ENCODE peak calls at places on chromosomes 5 and 9, in nine cellular contexts. O is fibroblast of lung; A is astrocyte; Y is left ventricle myocardium inferior; C is CD4-positive, CD25-positive, alpha-beta regulatory T cell; B is lower lobe of right lung; I is HCT116; K is mucosa of descending colon; X is neuronal stem cell. F is an unnamed sample.
A peak's percentile ranks its signal among the peaks of the same experiment; 100 is the strongest.

GRCh38 chr9:73183917-73184861 is 32.5 kb downstream of the ANXA1 start:
- DNase-seq in O (peak; percentile 22), A (no peak), Y (no peak), C (peak; percentile 59), B (no peak), I (peak; percentile 38), K (no peak), X (no peak), F (no peak)

GRCh38 chr5:78162253-78162862 is 132.1 kb downstream of the AP3B1 start:
- DNase-seq in O (peak; percentile 18), A (peak; percentile 3), Y (no peak), C (peak; percentile 59), B (no peak), I (peak; percentile 41), K (no peak), X (peak; percentile 17), F (peak; percentile 50)

GRCh38 chr9:134221273-134222017 is 57.1 kb upstream of the RNU6ATAC start:
- DNase-seq in O (no peak), A (no peak), Y (peak; percentile 9), C (no peak), B (peak; percentile 44), I (no peak), K (peak; percentile 22), X (no peak), F (no peak)

GRCh38 chr9:503331-503730 is 288.7 kb downstream of the DOCK8 start:
- DNase-seq in O (no peak), A (no peak), Y (no peak), C (no peak), B (no peak), I (no peak), K (peak; percentile 43), X (no peak), F (no peak)

GRCh38 chr5:51495672-51496071 is 112.4 kb downstream of the ISL1 start:
- DNase-seq in O (peak; percentile 80), A (peak; percentile 78), Y (no peak), C (no peak), B (no peak), I (no peak), K (no peak), X (peak; percentile 6), F (peak; percentile 44)

GRCh38 chr5:177964471-177964870 is 31.6 kb downstream of the PROP1 start:
- DNase-seq in O (no peak), A (no peak), Y (no peak), C (no peak), B (no peak), I (no peak), K (no peak), X (no peak), F (no peak)

GRCh38 chr5:77958642-77959315 is 182.6 kb upstream of the TBCA start:
- DNase-seq in O (no peak), A (no peak), Y (no peak), C (no peak), B (no peak), I (no peak), K (no peak), X (no peak), F (no peak)

GRCh38 chr5:146137967-146138403 is 32.6 kb upstream of the PLAC8L1 start:
- DNase-seq in O (peak; percentile 50), A (peak; percentile 36), Y (no peak), C (no peak), B (peak; percentile 65), I (no peak), K (peak; percentile 51), X (no peak), F (peak; percentile 65)

GRCh38 chr5:173662896-173663809 is 46.7 kb upstream of the BOD1 start:
- DNase-seq in O (no peak), A (no peak), Y (no peak), C (no peak), B (no peak), I (no peak), K (no peak), X (no peak), F (no peak)

GRCh38 chr5:137201876-137202275 is 297.2 kb downstream of the SPOCK1 start:
- DNase-seq in O (peak; percentile 61), A (peak; percentile 50), Y (no peak), C (no peak), B (no peak), I (no peak), K (no peak), X (no peak), F (no peak)

GRCh38 chr9:94079236-94079635 is 5.0 kb upstream of the PTPDC1 start:
- DNase-seq in O (no peak), A (no peak), Y (no peak), C (no peak), B (no peak), I (no peak), K (no peak), X (no peak), F (no peak)

GRCh38 chr9:135149876-135150275 is 62.4 kb downstream of the OLFM1 start:
- DNase-seq in O (no peak), A (no peak), Y (no peak), C (no peak), B (no peak), I (no peak), K (no peak), X (no peak), F (no peak)

GRCh38 chr9:35829084-35829763 is at the start of gene TMEM8B:
- DNase-seq in O (peak; percentile 90), A (peak; percentile 78), Y (peak; percentile 99), C (peak; percentile 95), B (peak; percentile 99), I (peak; percentile 76), K (peak; percentile 97), X (peak; percentile 94), F (peak; percentile 90)

GRCh38 chr5:87770601-87771121 is 357.9 kb upstream of the CCNH start:
- DNase-seq in O (no peak), A (no peak), Y (no peak), C (no peak), B (no peak), I (no peak), K (no peak), X (no peak), F (no peak)

GRCh38 chr5:166370928-166371690 is 1920.3 kb upstream of the WWC1 start:
- DNase-seq in O (no peak), A (no peak), Y (no peak), C (no peak), B (no peak), I (no peak), K (no peak), X (no peak), F (peak; percentile 20)

GRCh38 chr5:125484272-125485002 is 738.0 kb upstream of the ZNF608 start:
- DNase-seq in O (peak; percentile 98), A (peak; percentile 98), Y (peak; percentile 69), C (no peak), B (peak; percentile 38), I (peak; percentile 49), K (peak; percentile 57), X (no peak), F (no peak)

GRCh38 chr9:117276444-117276843 is 138.4 kb downstream of the ASTN2 start:
- DNase-seq in O (no peak), A (no peak), Y (no peak), C (no peak), B (no peak), I (no peak), K (no peak), X (no peak), F (no peak)

GRCh38 chr5:88892669-88893068 is 9.7 kb upstream of the MEF2C start:
- DNase-seq in O (no peak), A (no peak), Y (no peak), C (no peak), B (no peak), I (no peak), K (no peak), X (no peak), F (peak; percentile 17)

GRCh38 chr5:168908207-168908606 is 329.0 kb upstream of the PANK3 start:
- DNase-seq in O (peak; percentile 84), A (peak; percentile 80), Y (peak; percentile 22), C (no peak), B (no peak), I (no peak), K (no peak), X (no peak), F (no peak)

DNA sequence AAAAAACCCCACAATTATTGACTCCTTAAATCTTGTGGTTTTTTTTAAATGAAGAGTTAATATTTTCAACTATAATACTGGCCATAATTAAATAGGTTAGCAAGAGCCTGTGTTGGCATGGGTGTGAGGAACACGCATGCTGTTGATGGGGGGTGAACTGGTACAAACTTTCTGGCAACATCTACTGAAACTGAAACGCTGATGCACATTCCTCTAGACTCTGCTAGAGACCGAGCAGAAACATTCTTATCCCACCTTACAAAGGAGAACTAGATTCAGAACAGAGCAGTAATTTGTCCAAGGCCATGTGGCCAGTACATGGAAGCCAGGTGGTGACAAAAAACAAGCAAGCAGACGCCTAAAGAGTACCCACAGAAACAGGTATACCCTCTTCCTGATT is 2.4 kb downstream of the BICD2 start:
- DNase-seq in O (no peak), A (no peak), Y (no peak), C (no peak), B (no peak), I (no peak), K (no peak), X (no peak), F (no peak)
- H3K4me1 ChIP-seq in O (peaks cover 11% of the 10 kb centered on the region), A (peaks cover 12% of the 10 kb centered on the region), Y (peaks cover 76% of the 10 kb centered on the region), C (peaks cover 43% of the 10 kb centered on the region), B (peaks cover 55% of the 10 kb centered on the region), I (peaks cover 4% of the 10 kb centered on the region), K (peaks cover 20% of the 10 kb centered on the region), X (peaks cover 18% of the 10 kb centered on the region), F (peaks cover 13% of the 10 kb centered on the region)

DNA sequence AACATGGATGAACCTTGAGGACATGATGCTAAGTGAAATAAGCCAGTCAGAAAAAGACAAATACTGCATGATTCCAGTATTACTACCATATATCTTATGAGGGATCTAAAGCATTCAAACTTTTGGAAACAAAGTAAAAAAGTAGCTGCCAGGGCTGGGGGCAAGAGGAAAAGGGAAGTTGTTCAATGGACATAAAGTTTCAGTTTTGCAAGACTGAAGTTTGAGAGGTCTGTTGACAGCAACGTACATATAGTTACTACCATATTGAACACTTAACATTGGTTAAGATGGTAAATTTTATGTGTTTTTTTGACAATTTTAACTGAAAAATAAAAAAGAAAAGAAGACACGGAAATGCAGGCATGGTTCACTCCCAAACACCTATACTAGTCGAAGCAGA is 77.6 kb downstream of the MAPKAP1 start:
- DNase-seq in O (no peak), A (no peak), Y (no peak), C (no peak), B (no peak), I (no peak), K (no peak), X (no peak), F (no peak)
- H3K4me1 ChIP-seq in O (peaks cover 10% of the 10 kb centered on the region), A (peaks cover 31% of the 10 kb centered on the region), Y (peaks cover 28% of the 10 kb centered on the region), C (peaks cover 7% of the 10 kb centered on the region), B (peaks cover 46% of the 10 kb centered on the region), I (peaks cover 25% of the 10 kb centered on the region), K (peaks cover 17% of the 10 kb centered on the region), X (peaks cover 3% of the 10 kb centered on the region), F (peaks cover 11% of the 10 kb centered on the region)

DNA sequence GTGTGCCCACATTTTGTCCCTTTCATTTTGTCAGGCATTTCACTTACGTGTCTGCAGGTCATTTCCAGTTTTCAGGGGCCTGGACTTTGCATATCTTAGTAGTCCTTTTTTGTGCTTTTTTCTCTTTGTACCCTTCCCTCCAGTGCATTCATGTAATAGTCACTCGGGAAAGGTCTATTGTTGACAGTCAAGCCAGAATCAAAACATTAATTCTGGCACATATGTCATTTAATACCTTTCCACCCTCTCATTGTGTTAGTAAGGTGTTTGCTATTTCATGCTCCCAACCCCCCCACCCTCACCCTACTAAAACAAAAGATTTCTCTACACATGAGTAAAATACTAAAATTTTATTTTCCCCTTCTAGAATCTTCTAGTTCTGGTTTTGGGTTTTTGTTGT is 42.7 kb downstream of the UGCG start:
- DNase-seq in O (peak; percentile 29), A (no peak), Y (no peak), C (no peak), B (no peak), I (no peak), K (no peak), X (no peak), F (no peak)
- H3K4me1 ChIP-seq in O (peaks cover 27% of the 10 kb centered on the region), A (peaks cover 9% of the 10 kb centered on the region), Y (peaks cover 5% of the 10 kb centered on the region), C (peaks cover 21% of the 10 kb centered on the region), B (peaks cover 21% of the 10 kb centered on the region), I (peaks cover 3% of the 10 kb centered on the region), K (peaks cover 5% of the 10 kb centered on the region), X (no peaks in the 10 kb centered on the region), F (no peaks in the 10 kb centered on the region)

GRCh38 chr5:428219-428618 is 14.8 kb upstream of the EXOC3 start:
- DNase-seq in O (no peak), A (no peak), Y (no peak), C (no peak), B (no peak), I (no peak), K (no peak), X (no peak), F (no peak)
- H3K4me1 ChIP-seq in O (peaks cover 17% of the 10 kb centered on the region), A (peaks cover 3% of the 10 kb centered on the region), Y (peaks cover 10% of the 10 kb centered on the region), C (no peaks in the 10 kb centered on the region), B (peaks cover 11% of the 10 kb centered on the region), I (no peaks in the 10 kb centered on the region), K (peaks cover 22% of the 10 kb centered on the region), X (peaks cover 3% of the 10 kb centered on the region), F (no peaks in the 10 kb centered on the region)